ENCODE peak calls at places on chromosomes 12 and 14, in six cellular contexts. One of them, this sample, is unnamed.

GRCh38 chr14:29458547-29458946 is 469.1 kb downstream of the PRKD1 start:
- DNase-seq in H1: no peak
- DNase-seq in transverse colon: no peak
- DNase-seq in sigmoid colon: no peak
- DNase-seq in A549: no peak
- DNase-seq in esophagus muscularis mucosa: no peak
- DNase-seq in this sample: no peak

GRCh38 chr14:99879401-99880295 is 86.4 kb downstream of the EML1 start:
- DNase-seq in H1: no peak
- DNase-seq in esophagus muscularis mucosa: no peak
- DNase-seq in transverse colon: no peak
- DNase-seq in A549: no peak
- DNase-seq in sigmoid colon: no peak
- DNase-seq in this sample: no peak

GRCh38 chr14:72451081-72451972 is 442.6 kb downstream of the DPF3 start:
- DNase-seq in A549: no peak
- DNase-seq in sigmoid colon: no peak
- DNase-seq in H1: no peak
- DNase-seq in transverse colon: peak
- DNase-seq in esophagus muscularis mucosa: no peak
- DNase-seq in this sample: no peak

GRCh38 chr14:37051153-37051552 is 121.3 kb downstream of the SLC25A21 start:
- DNase-seq in sigmoid colon: no peak
- DNase-seq in esophagus muscularis mucosa: no peak
- DNase-seq in transverse colon: no peak
- DNase-seq in H1: no peak
- DNase-seq in A549: no peak
- DNase-seq in this sample: no peak

GRCh38 chr14:63454863-63455622 is 88.1 kb downstream of the PPP2R5E start:
- DNase-seq in sigmoid colon: no peak
- DNase-seq in H1: no peak
- DNase-seq in transverse colon: no peak
- DNase-seq in A549: no peak
- DNase-seq in esophagus muscularis mucosa: no peak
- DNase-seq in this sample: no peak

GRCh38 chr12:26197832-26198231 is 2.5 kb downstream of the SSPN start:
- DNase-seq in transverse colon: no peak
- DNase-seq in sigmoid colon: no peak
- DNase-seq in esophagus muscularis mucosa: no peak
- DNase-seq in A549: no peak
- DNase-seq in H1: no peak
- DNase-seq in this sample: no peak

GRCh38 chr14:57089901-57090300 is 178.8 kb downstream of the EXOC5 start:
- DNase-seq in H1: no peak
- DNase-seq in sigmoid colon: no peak
- DNase-seq in esophagus muscularis mucosa: no peak
- DNase-seq in A549: no peak
- DNase-seq in transverse colon: no peak
- DNase-seq in this sample: no peak

GRCh38 chr12:2555487-2556082 is 239.2 kb upstream of the FKBP4 start:
- DNase-seq in transverse colon: no peak
- DNase-seq in A549: no peak
- DNase-seq in esophagus muscularis mucosa: no peak
- DNase-seq in sigmoid colon: no peak
- DNase-seq in H1: no peak
- DNase-seq in this sample: no peak

GRCh38 chr14:70186826-70187483 is 1.8 kb downstream of the SLC8A3 start:
- DNase-seq in A549: no peak
- DNase-seq in H1: no peak
- DNase-seq in transverse colon: peak
- DNase-seq in sigmoid colon: no peak
- DNase-seq in esophagus muscularis mucosa: no peak
- DNase-seq in this sample: no peak

GRCh38 chr12:52837781-52838736 is 3.9 kb upstream of the KRT79 start:
- DNase-seq in esophagus muscularis mucosa: no peak
- DNase-seq in sigmoid colon: no peak
- DNase-seq in A549: no peak
- DNase-seq in transverse colon: no peak
- DNase-seq in H1: no peak
- DNase-seq in this sample: no peak

GRCh38 chr12:19261773-19262172 is 132.2 kb downstream of the PLEKHA5 start:
- DNase-seq in H1: no peak
- DNase-seq in transverse colon: no peak
- DNase-seq in A549: no peak
- DNase-seq in esophagus muscularis mucosa: no peak
- DNase-seq in sigmoid colon: no peak
- DNase-seq in this sample: no peak

GRCh38 chr12:75550401-75550851 is 39.0 kb upstream of the KRR1 start:
- DNase-seq in H1: no peak
- DNase-seq in sigmoid colon: no peak
- DNase-seq in A549: no peak
- DNase-seq in transverse colon: no peak
- DNase-seq in esophagus muscularis mucosa: no peak
- DNase-seq in this sample: no peak

GRCh38 chr12:48068457-48068856 is 37.4 kb downstream of the SENP1 start:
- DNase-seq in esophagus muscularis mucosa: no peak
- DNase-seq in sigmoid colon: no peak
- DNase-seq in H1: no peak
- DNase-seq in transverse colon: no peak
- DNase-seq in A549: no peak
- DNase-seq in this sample: no peak

GRCh38 chr14:93274055-93274806 is 58.6 kb downstream of the BTBD7 start:
- DNase-seq in H1: no peak
- DNase-seq in sigmoid colon: no peak
- DNase-seq in A549: no peak
- DNase-seq in transverse colon: no peak
- DNase-seq in esophagus muscularis mucosa: no peak
- DNase-seq in this sample: no peak

GRCh38 chr12:99054601-99055128 is 409.6 kb downstream of the APAF1 start:
- DNase-seq in transverse colon: no peak
- DNase-seq in H1: no peak
- DNase-seq in sigmoid colon: no peak
- DNase-seq in A549: no peak
- DNase-seq in esophagus muscularis mucosa: no peak
- DNase-seq in this sample: no peak

GRCh38 chr14:105863296-105864108 is 337.1 kb downstream of the TMEM121 start:
- DNase-seq in transverse colon: peak
- DNase-seq in sigmoid colon: peak
- DNase-seq in A549: no peak
- DNase-seq in esophagus muscularis mucosa: no peak
- DNase-seq in H1: no peak
- DNase-seq in this sample: peak

GRCh38 chr14:77603654-77604270 is 12.7 kb downstream of the SPTLC2 start:
- DNase-seq in H1: no peak
- DNase-seq in A549: peak
- DNase-seq in sigmoid colon: no peak
- DNase-seq in esophagus muscularis mucosa: no peak
- DNase-seq in transverse colon: peak
- DNase-seq in this sample: no peak

GRCh38 chr12:5197127-5197526 is 153.4 kb downstream of the KCNA5 start:
- DNase-seq in esophagus muscularis mucosa: no peak
- DNase-seq in sigmoid colon: no peak
- DNase-seq in transverse colon: no peak
- DNase-seq in A549: no peak
- DNase-seq in H1: no peak
- DNase-seq in this sample: no peak

GRCh38 chr12:14955876-14956811 is 5.3 kb downstream of the ARHGDIB start:
- DNase-seq in esophagus muscularis mucosa: no peak
- DNase-seq in sigmoid colon: no peak
- DNase-seq in transverse colon: no peak
- DNase-seq in A549: no peak
- DNase-seq in H1: no peak
- DNase-seq in this sample: no peak
- TF ChIP-seq EP300 in esophagus muscularis mucosa: no peak
- TF ChIP-seq EP300 in sigmoid colon: no peak
- TF ChIP-seq EP300 in transverse colon: no peak
- TF ChIP-seq EP300 in A549: no peak
- TF ChIP-seq EP300 in H1: no peak
- TF ChIP-seq EP300 in this sample: no peak

DNA sequence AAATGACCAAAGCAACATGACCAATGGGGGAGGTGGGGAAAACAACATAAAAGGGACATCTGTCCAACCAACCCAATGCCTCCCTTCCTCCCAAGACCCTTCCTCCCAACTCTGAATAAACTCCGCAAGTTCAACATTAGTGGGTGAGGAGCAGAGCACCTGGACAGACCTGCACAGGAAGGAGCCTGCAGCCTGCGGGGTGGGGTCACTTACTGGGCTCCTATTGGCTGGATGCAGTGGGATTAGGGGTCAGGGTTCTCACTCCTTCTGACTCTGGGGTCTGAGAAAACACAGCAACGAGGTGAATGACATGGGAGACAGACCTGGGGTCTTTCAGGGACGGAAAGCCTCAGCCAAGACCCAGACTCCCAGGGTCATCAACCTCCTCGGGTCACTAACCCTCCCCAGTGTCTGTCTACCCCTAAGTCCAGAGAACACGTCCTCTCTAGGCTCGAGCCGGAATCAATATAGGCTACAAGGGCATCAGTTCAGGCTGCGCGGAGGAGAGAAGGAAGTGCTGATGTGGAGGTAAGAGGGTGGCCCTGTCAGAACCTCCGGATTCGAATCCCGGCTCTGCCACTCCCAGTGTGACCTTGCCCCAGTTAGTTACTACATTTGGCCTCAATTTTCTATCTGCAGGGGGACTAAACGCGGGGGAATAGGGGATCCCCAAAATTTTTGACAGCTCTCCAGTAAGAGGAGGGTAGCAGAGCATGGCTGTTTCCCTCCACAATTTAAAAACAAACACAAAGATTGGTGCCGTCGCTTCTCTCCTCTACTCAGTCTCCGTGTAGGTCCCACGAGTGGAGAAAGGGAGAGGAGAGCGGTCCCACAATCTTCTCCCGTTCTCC is 819 bp downstream of the NDRG2 start:
- DNase-seq in transverse colon: peak
- DNase-seq in H1: no peak
- DNase-seq in esophagus muscularis mucosa: no peak
- DNase-seq in sigmoid colon: no peak
- DNase-seq in A549: no peak
- DNase-seq in this sample: no peak
- TF ChIP-seq POLR2A in transverse colon: no peak
- TF ChIP-seq POLR2A in H1: no peak
- TF ChIP-seq POLR2A in esophagus muscularis mucosa: no peak
- TF ChIP-seq POLR2A in sigmoid colon: no peak
- TF ChIP-seq POLR2A in A549: no peak
- TF ChIP-seq POLR2A in this sample: no peak

GRCh38 chr12:110266381-110266909 is 14.6 kb upstream of the ATP2A2 start:
- DNase-seq in A549: no peak
- DNase-seq in esophagus muscularis mucosa: no peak
- DNase-seq in sigmoid colon: no peak
- DNase-seq in transverse colon: no peak
- DNase-seq in H1: no peak
- DNase-seq in this sample: no peak

GRCh38 chr12:110269622-110270124 is 11.4 kb upstream of the ATP2A2 start:
- DNase-seq in A549: peak
- DNase-seq in sigmoid colon: peak
- DNase-seq in transverse colon: no peak
- DNase-seq in esophagus muscularis mucosa: no peak
- DNase-seq in H1: no peak
- DNase-seq in this sample: no peak

GRCh38 chr12:110271015-110271414 is 10.0 kb upstream of the ATP2A2 start:
- DNase-seq in A549: no peak
- DNase-seq in sigmoid colon: no peak
- DNase-seq in H1: no peak
- DNase-seq in transverse colon: no peak
- DNase-seq in esophagus muscularis mucosa: no peak
- DNase-seq in this sample: no peak

GRCh38 chr12:110270125-110270962 is 10.7 kb upstream of the ATP2A2 start:
- DNase-seq in A549: peak
- DNase-seq in sigmoid colon: peak
- DNase-seq in transverse colon: no peak
- DNase-seq in H1: no peak
- DNase-seq in esophagus muscularis mucosa: no peak
- DNase-seq in this sample: no peak

GRCh38 chr12:110266980-110267620 is 13.9 kb upstream of the ATP2A2 start:
- DNase-seq in H1: no peak
- DNase-seq in transverse colon: no peak
- DNase-seq in esophagus muscularis mucosa: no peak
- DNase-seq in sigmoid colon: peak
- DNase-seq in A549: no peak
- DNase-seq in this sample: peak
- H3K4me3 ChIP-seq in H1: no peak
- H3K4me3 ChIP-seq in transverse colon: no peak
- H3K4me3 ChIP-seq in esophagus muscularis mucosa: peak
- H3K4me3 ChIP-seq in sigmoid colon: no peak
- H3K4me3 ChIP-seq in A549: no peak
- H3K4me3 ChIP-seq in this sample: no peak

DNA sequence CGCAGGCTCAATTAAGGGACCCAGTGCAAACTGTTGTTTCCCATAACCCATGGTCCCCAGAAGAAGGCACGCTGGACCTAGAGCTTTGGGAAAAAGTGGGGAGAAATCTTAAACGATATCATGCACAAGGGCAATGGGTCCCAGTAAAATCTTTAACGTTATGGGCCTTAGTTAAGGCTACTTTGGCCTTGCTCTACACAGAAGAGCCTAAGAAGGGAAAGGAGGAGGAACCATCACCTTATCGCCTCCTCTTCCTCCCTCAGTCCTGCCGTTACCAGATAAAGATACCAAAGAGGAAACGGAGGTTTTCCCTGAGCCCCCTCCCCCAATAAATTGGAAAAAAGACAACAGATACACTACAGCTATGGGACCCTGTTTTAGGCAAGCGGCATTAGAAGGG is 116.9 kb downstream of the PPHLN1 start:
- DNase-seq in H1: no peak
- DNase-seq in esophagus muscularis mucosa: no peak
- DNase-seq in sigmoid colon: no peak
- DNase-seq in transverse colon: no peak
- DNase-seq in A549: no peak
- DNase-seq in this sample: no peak
- TF ChIP-seq EP300 in H1: no peak
- TF ChIP-seq EP300 in esophagus muscularis mucosa: no peak
- TF ChIP-seq EP300 in sigmoid colon: no peak
- TF ChIP-seq EP300 in transverse colon: no peak
- TF ChIP-seq EP300 in A549: no peak
- TF ChIP-seq EP300 in this sample: no peak

GRCh38 chr14:58730793-58731464 is 93.2 kb downstream of the DACT1 start:
- DNase-seq in sigmoid colon: no peak
- DNase-seq in esophagus muscularis mucosa: no peak
- DNase-seq in transverse colon: no peak
- DNase-seq in H1: no peak
- DNase-seq in A549: no peak
- DNase-seq in this sample: no peak
- TF ChIP-seq POLR2A in sigmoid colon: no peak
- TF ChIP-seq POLR2A in esophagus muscularis mucosa: no peak
- TF ChIP-seq POLR2A in transverse colon: no peak
- TF ChIP-seq POLR2A in H1: no peak
- TF ChIP-seq POLR2A in A549: no peak
- TF ChIP-seq POLR2A in this sample: no peak

DNA sequence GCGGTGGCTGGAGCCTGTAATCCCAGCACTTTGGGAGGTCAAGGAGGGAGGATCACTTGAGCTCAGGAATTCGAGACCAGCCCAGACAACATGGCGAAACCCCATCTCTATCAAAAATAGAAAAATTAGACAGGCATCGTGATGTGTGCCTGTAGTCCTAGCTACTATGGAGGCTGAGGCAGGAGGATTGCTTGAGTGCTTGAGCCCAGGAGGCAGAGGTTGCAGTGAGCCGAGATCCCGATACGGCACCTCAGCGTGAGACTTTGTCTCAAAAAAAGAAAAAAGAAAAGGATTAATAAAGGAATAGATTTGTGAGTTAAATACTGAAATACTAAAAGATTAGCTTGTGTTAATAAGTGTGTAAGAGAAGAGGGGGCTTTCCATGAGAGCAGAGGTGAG is 29.4 kb downstream of the RPGRIP1 start:
- DNase-seq in sigmoid colon: no peak
- DNase-seq in transverse colon: no peak
- DNase-seq in H1: no peak
- DNase-seq in esophagus muscularis mucosa: no peak
- DNase-seq in A549: no peak
- DNase-seq in this sample: no peak
- H3K4me3 ChIP-seq in sigmoid colon: no peak
- H3K4me3 ChIP-seq in transverse colon: peak
- H3K4me3 ChIP-seq in H1: no peak
- H3K4me3 ChIP-seq in esophagus muscularis mucosa: peak
- H3K4me3 ChIP-seq in A549: peak
- H3K4me3 ChIP-seq in this sample: no peak

This sample was measured in ovary.